ENCODE peak calls at places on chromosomes 4 and X, in eight cellular contexts. X, Z, U, W, J, D, R and E are unnamed samples.

GRCh38 chrX:7542566-7542965 is 300.4 kb upstream of the VCX start:
- DNase-seq in D (no peak), W (no peak), J (no peak), U (no peak), X (no peak), R (no peak), Z (no peak), E (no peak)

GRCh38 chr4:111618908-111619307 is 526.3 kb upstream of the FAM241A start:
- DNase-seq in U (no peak), J (no peak), R (no peak), W (no peak), X (no peak), Z (no peak), D (no peak), E (no peak)

GRCh38 chrX:136647969-136648368 is at the start of gene CD40LG:
- DNase-seq in J (no peak), Z (no peak), U (no peak), X (no peak), R (no peak), D (no peak), W (no peak), E (no peak)

GRCh38 chrX:24025741-24026402 is 1.1 kb downstream of the KLHL15 start:
- DNase-seq in R (no peak), U (peak; percentile 1), J (peak; percentile 6), Z (peak; percentile 41), X (no peak), D (peak; percentile 27), W (no peak), E (no peak)

GRCh38 chr4:129246850-129247542 is 151.0 kb downstream of the C4orf33 start:
- DNase-seq in U (no peak), X (no peak), R (no peak), W (no peak), D (no peak), Z (no peak), J (peak; percentile 79), E (no peak)

GRCh38 chr4:56426273-56426672 is 9.1 kb downstream of the PPAT start:
- DNase-seq in W (no peak), J (no peak), X (no peak), Z (no peak), U (no peak), R (no peak), D (no peak), E (no peak)

GRCh38 chr4:85762204-85762884 is 287.4 kb downstream of the ARHGAP24 start:
- DNase-seq in X (no peak), W (no peak), R (no peak), Z (peak; percentile 87), J (no peak), D (peak; percentile 27), U (no peak), E (no peak)

GRCh38 chrX:110402855-110403230 is 44.2 kb downstream of the RTL9 start:
- DNase-seq in Z (no peak), X (no peak), W (no peak), U (no peak), R (no peak), J (no peak), D (no peak), E (no peak)

GRCh38 chrX:120145295-120145925 is 13.0 kb upstream of the RHOXF2 start:
- DNase-seq in W (no peak), U (no peak), X (no peak), D (no peak), Z (no peak), J (no peak), R (no peak), E (no peak)

GRCh38 chr4:40241026-40241425 is 44.2 kb downstream of the RHOH start:
- DNase-seq in W (no peak), J (no peak), D (no peak), R (no peak), X (peak; percentile 47), U (no peak), Z (no peak), E (no peak)

GRCh38 chr4:125750399-125750798 is 435.6 kb downstream of the FAT4 start:
- DNase-seq in R (no peak), X (no peak), J (no peak), Z (no peak), D (no peak), W (no peak), U (no peak), E (no peak)

GRCh38 chr4:78578674-78579430 is 27.3 kb downstream of the ANXA3 start:
- DNase-seq in Z (no peak), W (no peak), U (no peak), D (no peak), J (no peak), X (no peak), R (no peak), E (no peak)

GRCh38 chr4:14168919-14169318 is 541.4 kb upstream of the BOD1L1 start:
- DNase-seq in D (peak; percentile 58), J (no peak), W (no peak), Z (peak; percentile 94), U (no peak), X (no peak), R (no peak), E (no peak)